ENCODE peak calls at places on chromosomes 5 and 9, in eight cellular contexts. S is stimulated activated CD4-positive, alpha-beta T cell treated with anti-CD3 and anti-CD28 coated beads, Interleukin-2, amount 100 ng/mL, for 48 hours; F is stimulated activated CD8-positive, alpha-beta memory T cell treated with anti-CD3 and anti-CD28 coated beads, Interleukin-15, amount 100 ng/mL, for 1 hour; X is right lobe of liver; Q is glomerular endothelial cell; O is IMR-90; E is ureter; B is EL. L is an unnamed sample.

GRCh38 chr5:174295736-174296481 is 250.4 kb downstream of the NSG2 start:
- DNase-seq in S (no peak), F (no peak), X (no peak), Q (no peak), O (no peak), E (no peak), B (no peak), L (no peak)

GRCh38 chr5:39224196-39224754 is 4.9 kb upstream of the FYB1 start:
- DNase-seq in S (no peak), F (no peak), X (peak), Q (no peak), O (peak), E (peak), B (no peak), L (peak)

GRCh38 chr5:15693036-15693728 is 193.2 kb downstream of the FBXL7 start:
- DNase-seq in S (no peak), F (no peak), X (no peak), Q (no peak), O (peak), E (no peak), B (peak), L (no peak)

GRCh38 chr9:105242062-105242461 is 2.4 kb upstream of the SLC44A1 start:
- DNase-seq in S (no peak), F (no peak), X (no peak), Q (no peak), O (no peak), E (no peak), B (no peak), L (no peak)

GRCh38 chr5:112795944-112796678 is 58.4 kb downstream of the APC start:
- DNase-seq in S (no peak), F (no peak), X (no peak), Q (peak), O (no peak), E (no peak), B (no peak), L (no peak)

GRCh38 chr5:33462456-33462855 is 21.7 kb downstream of the TARS1 start:
- DNase-seq in S (no peak), F (no peak), X (no peak), Q (no peak), O (no peak), E (no peak), B (no peak), L (no peak)

GRCh38 chr9:117325789-117326185 is 89.1 kb downstream of the ASTN2 start:
- DNase-seq in S (no peak), F (no peak), X (no peak), Q (no peak), O (no peak), E (no peak), B (no peak), L (no peak)

GRCh38 chr5:33370135-33370472 is 70.7 kb upstream of the TARS1 start:
- DNase-seq in S (no peak), F (no peak), X (no peak), Q (no peak), O (peak), E (no peak), B (peak), L (peak)

GRCh38 chr5:110753620-110754019 is 14.8 kb downstream of the SLC25A46 start:
- DNase-seq in S (no peak), F (no peak), X (no peak), Q (no peak), O (no peak), E (no peak), B (no peak), L (no peak)

GRCh38 chr5:170278611-170279500 is 18.7 kb downstream of the LCP2 start:
- DNase-seq in S (peak), F (peak), X (peak), Q (no peak), O (no peak), E (peak), B (no peak), L (no peak)

GRCh38 chr5:150176745-150177485 is 10.3 kb downstream of the CDX1 start:
- DNase-seq in S (no peak), F (no peak), X (no peak), Q (no peak), O (peak), E (no peak), B (no peak), L (no peak)

GRCh38 chr5:97136471-97136870 is 5.9 kb downstream of the LIX1 start:
- DNase-seq in S (no peak), F (no peak), X (no peak), Q (no peak), O (no peak), E (no peak), B (no peak), L (no peak)

GRCh38 chr9:137189297-137190295 is 1.1 kb downstream of the SSNA1 start:
- DNase-seq in S (no peak), F (no peak), X (no peak), Q (no peak), O (no peak), E (no peak), B (no peak), L (no peak)

GRCh38 chr5:122835681-122836080 is 9.7 kb upstream of the SNX24 start:
- DNase-seq in S (no peak), F (no peak), X (no peak), Q (no peak), O (no peak), E (no peak), B (no peak), L (peak)

GRCh38 chr5:14349029-14349428 is 205.9 kb downstream of the TRIO start:
- DNase-seq in S (no peak), F (no peak), X (no peak), Q (no peak), O (no peak), E (no peak), B (no peak), L (no peak)

GRCh38 chr5:107431998-107432397 is 238.7 kb downstream of the EFNA5 start:
- DNase-seq in S (no peak), F (no peak), X (no peak), Q (no peak), O (peak), E (no peak), B (peak), L (peak)

GRCh38 chr5:61631438-61631941 is 299.4 kb downstream of the ZSWIM6 start:
- DNase-seq in S (no peak), F (no peak), X (no peak), Q (no peak), O (peak), E (no peak), B (no peak), L (peak)

GRCh38 chr9:132143359-132143758 is 18.5 kb upstream of the NTNG2 start:
- DNase-seq in S (no peak), F (no peak), X (no peak), Q (no peak), O (no peak), E (no peak), B (no peak), L (no peak)

GRCh38 chr9:99732715-99733114 is 89.0 kb upstream of the NR4A3 start:
- DNase-seq in S (no peak), F (no peak), X (no peak), Q (peak), O (no peak), E (no peak), B (no peak), L (peak)

GRCh38 chr5:106374956-106375355 is 1295.8 kb downstream of the EFNA5 start:
- DNase-seq in S (no peak), F (no peak), X (no peak), Q (no peak), O (no peak), E (no peak), B (no peak), L (peak)

GRCh38 chr9:129863059-129863690 is 27.9 kb downstream of the USP20 start:
- DNase-seq in S (peak), F (peak), X (no peak), Q (no peak), O (peak), E (no peak), B (peak), L (peak)

GRCh38 chr5:31846934-31847333 is 208.0 kb downstream of the PDZD2 start:
- DNase-seq in S (no peak), F (no peak), X (no peak), Q (no peak), O (no peak), E (no peak), B (no peak), L (no peak)

L was measured in cardiac fibroblast.